ENCODE peak calls at places on chromosomes 7 and 10, in five cellular contexts. One of them, this sample, is unnamed.

GRCh38 chr7:47411281-47411869 is 170.5 kb downstream of the TNS3 start:
- DNase-seq in posterior vena cava: no peak
- DNase-seq in posterior cingulate gyrus: no peak
- DNase-seq in HFF-Myc: no peak
- DNase-seq in NCI-H748 treated with DMSO at 0.1 percent for 48 hours: no peak
- DNase-seq in this sample: no peak

GRCh38 chr10:105837951-105838350 is 1196.9 kb downstream of the SORCS3 start:
- DNase-seq in NCI-H748 treated with DMSO at 0.1 percent for 48 hours: no peak
- DNase-seq in posterior cingulate gyrus: no peak
- DNase-seq in HFF-Myc: no peak
- DNase-seq in posterior vena cava: no peak
- DNase-seq in this sample: no peak

GRCh38 chr7:141118809-141119586 is 45.1 kb downstream of the TMEM178B start:
- DNase-seq in NCI-H748 treated with DMSO at 0.1 percent for 48 hours: no peak
- DNase-seq in posterior vena cava: no peak
- DNase-seq in HFF-Myc: no peak
- DNase-seq in posterior cingulate gyrus: no peak
- DNase-seq in this sample: no peak

GRCh38 chr7:55073051-55073511 is 54.3 kb downstream of the EGFR start:
- DNase-seq in posterior cingulate gyrus: no peak
- DNase-seq in posterior vena cava: no peak
- DNase-seq in HFF-Myc: no peak
- DNase-seq in NCI-H748 treated with DMSO at 0.1 percent for 48 hours: no peak
- DNase-seq in this sample: peak; percentile 59

GRCh38 chr7:49119706-49120105 is 195.4 kb downstream of the CDC14C start:
- DNase-seq in posterior cingulate gyrus: no peak
- DNase-seq in posterior vena cava: no peak
- DNase-seq in HFF-Myc: no peak
- DNase-seq in NCI-H748 treated with DMSO at 0.1 percent for 48 hours: no peak
- DNase-seq in this sample: no peak

GRCh38 chr7:137169282-137169698 is 174.2 kb downstream of the PTN start:
- DNase-seq in HFF-Myc: peak; percentile 73
- DNase-seq in posterior vena cava: no peak
- DNase-seq in NCI-H748 treated with DMSO at 0.1 percent for 48 hours: peak; percentile 57
- DNase-seq in posterior cingulate gyrus: peak; percentile 79
- DNase-seq in this sample: peak; percentile 59

GRCh38 chr10:61987951-61988379 is 86.5 kb downstream of the ARID5B start:
- DNase-seq in posterior cingulate gyrus: no peak
- DNase-seq in posterior vena cava: no peak
- DNase-seq in HFF-Myc: no peak
- DNase-seq in NCI-H748 treated with DMSO at 0.1 percent for 48 hours: no peak
- DNase-seq in this sample: no peak

GRCh38 chr7:103810112-103810744 is 179.2 kb downstream of the RELN start:
- DNase-seq in HFF-Myc: no peak
- DNase-seq in posterior vena cava: no peak
- DNase-seq in NCI-H748 treated with DMSO at 0.1 percent for 48 hours: no peak
- DNase-seq in posterior cingulate gyrus: peak; percentile 35
- DNase-seq in this sample: no peak

GRCh38 chr7:158705234-158705890 is 758 bp upstream of the NCAPG2 start:
- DNase-seq in NCI-H748 treated with DMSO at 0.1 percent for 48 hours: no peak
- DNase-seq in HFF-Myc: no peak
- DNase-seq in posterior vena cava: no peak
- DNase-seq in posterior cingulate gyrus: no peak
- DNase-seq in this sample: no peak

GRCh38 chr10:44261296-44261695 is 123.6 kb downstream of the CXCL12 start:
- DNase-seq in NCI-H748 treated with DMSO at 0.1 percent for 48 hours: no peak
- DNase-seq in posterior cingulate gyrus: no peak
- DNase-seq in posterior vena cava: no peak
- DNase-seq in HFF-Myc: no peak
- DNase-seq in this sample: no peak

GRCh38 chr10:27072436-27073114 is 27.7 kb downstream of the ANKRD26 start:
- DNase-seq in posterior cingulate gyrus: no peak
- DNase-seq in HFF-Myc: no peak
- DNase-seq in NCI-H748 treated with DMSO at 0.1 percent for 48 hours: no peak
- DNase-seq in posterior vena cava: no peak
- DNase-seq in this sample: no peak

GRCh38 chr7:90999989-91000979 is 263.9 kb upstream of the FZD1 start:
- DNase-seq in HFF-Myc: peak; percentile 16
- DNase-seq in NCI-H748 treated with DMSO at 0.1 percent for 48 hours: no peak
- DNase-seq in posterior cingulate gyrus: no peak
- DNase-seq in posterior vena cava: no peak
- DNase-seq in this sample: peak; percentile 5

GRCh38 chr7:158244873-158245723 is 342.5 kb downstream of the PTPRN2 start:
- DNase-seq in posterior cingulate gyrus: no peak
- DNase-seq in posterior vena cava: peak; percentile 79
- DNase-seq in NCI-H748 treated with DMSO at 0.1 percent for 48 hours: no peak
- DNase-seq in HFF-Myc: no peak
- DNase-seq in this sample: no peak

GRCh38 chr10:62637249-62638061 is 167.1 kb upstream of the ADO start:
- DNase-seq in posterior vena cava: no peak
- DNase-seq in HFF-Myc: no peak
- DNase-seq in posterior cingulate gyrus: no peak
- DNase-seq in NCI-H748 treated with DMSO at 0.1 percent for 48 hours: no peak
- DNase-seq in this sample: no peak

GRCh38 chr7:36535866-36536664 is 146.4 kb downstream of the ANLN start:
- DNase-seq in NCI-H748 treated with DMSO at 0.1 percent for 48 hours: no peak
- DNase-seq in posterior vena cava: no peak
- DNase-seq in HFF-Myc: no peak
- DNase-seq in posterior cingulate gyrus: no peak
- DNase-seq in this sample: no peak

GRCh38 chr7:80472491-80473200 is 39.2 kb downstream of the GNAT3 start:
- DNase-seq in posterior cingulate gyrus: no peak
- DNase-seq in HFF-Myc: no peak
- DNase-seq in posterior vena cava: no peak
- DNase-seq in NCI-H748 treated with DMSO at 0.1 percent for 48 hours: no peak
- DNase-seq in this sample: no peak

GRCh38 chr10:119620771-119621384 is 24.1 kb upstream of the TIAL1 start:
- DNase-seq in NCI-H748 treated with DMSO at 0.1 percent for 48 hours: no peak
- DNase-seq in posterior vena cava: no peak
- DNase-seq in HFF-Myc: no peak
- DNase-seq in posterior cingulate gyrus: no peak
- DNase-seq in this sample: no peak

GRCh38 chr7:55048221-55048859 is 29.5 kb downstream of the EGFR start:
- DNase-seq in NCI-H748 treated with DMSO at 0.1 percent for 48 hours: no peak
- DNase-seq in HFF-Myc: no peak
- DNase-seq in posterior cingulate gyrus: no peak
- DNase-seq in posterior vena cava: no peak
- DNase-seq in this sample: no peak

GRCh38 chr7:55534916-55535636 is 37.2 kb downstream of the VOPP1 start:
- DNase-seq in NCI-H748 treated with DMSO at 0.1 percent for 48 hours: no peak
- DNase-seq in posterior cingulate gyrus: no peak
- DNase-seq in HFF-Myc: no peak
- DNase-seq in posterior vena cava: no peak
- DNase-seq in this sample: no peak

GRCh38 chr7:132113536-132114409 is 462.5 kb downstream of the PLXNA4 start:
- DNase-seq in HFF-Myc: no peak
- DNase-seq in NCI-H748 treated with DMSO at 0.1 percent for 48 hours: no peak
- DNase-seq in posterior cingulate gyrus: no peak
- DNase-seq in posterior vena cava: no peak
- DNase-seq in this sample: no peak

GRCh38 chr7:133886081-133886480 is 241.1 kb upstream of the LRGUK start:
- DNase-seq in NCI-H748 treated with DMSO at 0.1 percent for 48 hours: no peak
- DNase-seq in posterior cingulate gyrus: no peak
- DNase-seq in posterior vena cava: no peak
- DNase-seq in HFF-Myc: no peak
- DNase-seq in this sample: no peak

GRCh38 chr10:72171175-72171630 is 44.6 kb upstream of the ANAPC16 start:
- DNase-seq in NCI-H748 treated with DMSO at 0.1 percent for 48 hours: no peak
- DNase-seq in posterior vena cava: no peak
- DNase-seq in posterior cingulate gyrus: no peak
- DNase-seq in HFF-Myc: peak; percentile 77
- DNase-seq in this sample: no peak

GRCh38 chr10:11525503-11525902 is 85.9 kb downstream of the USP6NL start:
- DNase-seq in posterior vena cava: peak; percentile 95
- DNase-seq in posterior cingulate gyrus: peak; percentile 62
- DNase-seq in HFF-Myc: no peak
- DNase-seq in NCI-H748 treated with DMSO at 0.1 percent for 48 hours: no peak
- DNase-seq in this sample: no peak

GRCh38 chr7:156020566-156020965 is 208.3 kb upstream of the SHH start:
- DNase-seq in NCI-H748 treated with DMSO at 0.1 percent for 48 hours: no peak
- DNase-seq in posterior vena cava: no peak
- DNase-seq in HFF-Myc: no peak
- DNase-seq in posterior cingulate gyrus: no peak
- DNase-seq in this sample: no peak

This sample was measured in AG09319.